ENCODE peak calls at places on chromosome 3, in six cellular contexts. One of them, this sample, is unnamed.

GRCh38 chr3:16388850-16389411 is 123.9 kb downstream of the OXNAD1 start:
- DNase-seq in fibroblast of gingiva: peak
- DNase-seq in HT-29: no peak
- DNase-seq in fibroblast of lung: peak
- DNase-seq in stimulated activated CD8-positive, alpha-beta memory T cell treated with anti-CD3 and anti-CD28 coated beads, Interleukin-4, amount 100 ng/mL, for 48 hours: no peak
- DNase-seq in H9: no peak
- DNase-seq in this sample: no peak

GRCh38 chr3:161149529-161149928 is 44.4 kb upstream of the B3GALNT1 start:
- DNase-seq in fibroblast of gingiva: peak
- DNase-seq in HT-29: peak
- DNase-seq in fibroblast of lung: peak
- DNase-seq in stimulated activated CD8-positive, alpha-beta memory T cell treated with anti-CD3 and anti-CD28 coated beads, Interleukin-4, amount 100 ng/mL, for 48 hours: no peak
- DNase-seq in H9: no peak
- DNase-seq in this sample: no peak

GRCh38 chr3:153574445-153574844 is 412.4 kb downstream of the RAP2B start:
- DNase-seq in fibroblast of gingiva: peak
- DNase-seq in HT-29: no peak
- DNase-seq in fibroblast of lung: peak
- DNase-seq in stimulated activated CD8-positive, alpha-beta memory T cell treated with anti-CD3 and anti-CD28 coated beads, Interleukin-4, amount 100 ng/mL, for 48 hours: no peak
- DNase-seq in H9: no peak
- DNase-seq in this sample: no peak

GRCh38 chr3:45665101-45665572 is 24.1 kb upstream of the SACM1L start:
- DNase-seq in fibroblast of gingiva: no peak
- DNase-seq in HT-29: peak
- DNase-seq in fibroblast of lung: no peak
- DNase-seq in stimulated activated CD8-positive, alpha-beta memory T cell treated with anti-CD3 and anti-CD28 coated beads, Interleukin-4, amount 100 ng/mL, for 48 hours: peak
- DNase-seq in H9: peak
- DNase-seq in this sample: peak

GRCh38 chr3:192494176-192494575 is 233.2 kb downstream of the FGF12 start:
- DNase-seq in fibroblast of gingiva: no peak
- DNase-seq in HT-29: no peak
- DNase-seq in fibroblast of lung: no peak
- DNase-seq in stimulated activated CD8-positive, alpha-beta memory T cell treated with anti-CD3 and anti-CD28 coated beads, Interleukin-4, amount 100 ng/mL, for 48 hours: no peak
- DNase-seq in H9: no peak
- DNase-seq in this sample: no peak

GRCh38 chr3:39980021-39980420 is 170.6 kb downstream of the MYRIP start:
- DNase-seq in fibroblast of gingiva: no peak
- DNase-seq in HT-29: no peak
- DNase-seq in fibroblast of lung: no peak
- DNase-seq in stimulated activated CD8-positive, alpha-beta memory T cell treated with anti-CD3 and anti-CD28 coated beads, Interleukin-4, amount 100 ng/mL, for 48 hours: no peak
- DNase-seq in H9: no peak
- DNase-seq in this sample: no peak

GRCh38 chr3:64627042-64627441 is 60.8 kb downstream of the ADAMTS9 start:
- DNase-seq in fibroblast of gingiva: no peak
- DNase-seq in HT-29: no peak
- DNase-seq in fibroblast of lung: no peak
- DNase-seq in stimulated activated CD8-positive, alpha-beta memory T cell treated with anti-CD3 and anti-CD28 coated beads, Interleukin-4, amount 100 ng/mL, for 48 hours: no peak
- DNase-seq in H9: no peak
- DNase-seq in this sample: no peak

GRCh38 chr3:33035596-33035995 is 61.4 kb downstream of the GLB1 start:
- DNase-seq in fibroblast of gingiva: peak
- DNase-seq in HT-29: no peak
- DNase-seq in fibroblast of lung: peak
- DNase-seq in stimulated activated CD8-positive, alpha-beta memory T cell treated with anti-CD3 and anti-CD28 coated beads, Interleukin-4, amount 100 ng/mL, for 48 hours: no peak
- DNase-seq in H9: no peak
- DNase-seq in this sample: no peak

GRCh38 chr3:69890691-69891090 is 108.8 kb upstream of the SAMMSON start:
- DNase-seq in fibroblast of gingiva: no peak
- DNase-seq in HT-29: no peak
- DNase-seq in fibroblast of lung: peak
- DNase-seq in stimulated activated CD8-positive, alpha-beta memory T cell treated with anti-CD3 and anti-CD28 coated beads, Interleukin-4, amount 100 ng/mL, for 48 hours: no peak
- DNase-seq in H9: no peak
- DNase-seq in this sample: no peak

GRCh38 chr3:43215684-43216336 is 70.5 kb upstream of the SNRK start:
- DNase-seq in fibroblast of gingiva: no peak
- DNase-seq in HT-29: peak
- DNase-seq in fibroblast of lung: no peak
- DNase-seq in stimulated activated CD8-positive, alpha-beta memory T cell treated with anti-CD3 and anti-CD28 coated beads, Interleukin-4, amount 100 ng/mL, for 48 hours: no peak
- DNase-seq in H9: no peak
- DNase-seq in this sample: no peak

GRCh38 chr3:125010393-125010792 is 45.4 kb downstream of the HEG1 start:
- DNase-seq in fibroblast of gingiva: no peak
- DNase-seq in HT-29: peak
- DNase-seq in fibroblast of lung: no peak
- DNase-seq in stimulated activated CD8-positive, alpha-beta memory T cell treated with anti-CD3 and anti-CD28 coated beads, Interleukin-4, amount 100 ng/mL, for 48 hours: no peak
- DNase-seq in H9: no peak
- DNase-seq in this sample: no peak

GRCh38 chr3:23913873-23914743 is 2.7 kb downstream of the NKIRAS1 start:
- DNase-seq in fibroblast of gingiva: no peak
- DNase-seq in HT-29: no peak
- DNase-seq in fibroblast of lung: no peak
- DNase-seq in stimulated activated CD8-positive, alpha-beta memory T cell treated with anti-CD3 and anti-CD28 coated beads, Interleukin-4, amount 100 ng/mL, for 48 hours: no peak
- DNase-seq in H9: no peak
- DNase-seq in this sample: no peak

GRCh38 chr3:144900366-144900765 is 928.7 kb downstream of the DIPK2A start:
- DNase-seq in fibroblast of gingiva: peak
- DNase-seq in HT-29: no peak
- DNase-seq in fibroblast of lung: peak
- DNase-seq in stimulated activated CD8-positive, alpha-beta memory T cell treated with anti-CD3 and anti-CD28 coated beads, Interleukin-4, amount 100 ng/mL, for 48 hours: no peak
- DNase-seq in H9: no peak
- DNase-seq in this sample: no peak